ENCODE peak calls at places on chromosomes 13 and 19, in four cellular contexts. One of them, this sample, is unnamed.

GRCh38 chr13:28451482-28452217 is 43.3 kb downstream of the FLT1 start:
- DNase-seq in activated CD8-positive, alpha-beta memory T cell treated with anti-CD3 and anti-CD28 coated beads for 4 hours: no peak
- DNase-seq in naive thymus-derived CD4-positive, alpha-beta T cell: no peak
- DNase-seq in pancreas: no peak
- DNase-seq in this sample: no peak

GRCh38 chr19:46844067-46844489 is 6.6 kb downstream of the AP2S1 start:
- DNase-seq in activated CD8-positive, alpha-beta memory T cell treated with anti-CD3 and anti-CD28 coated beads for 4 hours: no peak
- DNase-seq in naive thymus-derived CD4-positive, alpha-beta T cell: no peak
- DNase-seq in pancreas: no peak
- DNase-seq in this sample: peak

GRCh38 chr19:42409477-42409876 is 17.7 kb downstream of the LIPE start:
- DNase-seq in activated CD8-positive, alpha-beta memory T cell treated with anti-CD3 and anti-CD28 coated beads for 4 hours: no peak
- DNase-seq in naive thymus-derived CD4-positive, alpha-beta T cell: no peak
- DNase-seq in pancreas: peak
- DNase-seq in this sample: no peak

GRCh38 chr13:41680900-41681299 is 223.6 kb downstream of the RGCC start:
- DNase-seq in activated CD8-positive, alpha-beta memory T cell treated with anti-CD3 and anti-CD28 coated beads for 4 hours: no peak
- DNase-seq in naive thymus-derived CD4-positive, alpha-beta T cell: no peak
- DNase-seq in pancreas: no peak
- DNase-seq in this sample: no peak

GRCh38 chr13:95704510-95704909 is 27.6 kb downstream of the DNAJC3 start:
- DNase-seq in activated CD8-positive, alpha-beta memory T cell treated with anti-CD3 and anti-CD28 coated beads for 4 hours: no peak
- DNase-seq in naive thymus-derived CD4-positive, alpha-beta T cell: no peak
- DNase-seq in pancreas: peak
- DNase-seq in this sample: peak

GRCh38 chr19:32363175-32363574 is 17.8 kb downstream of the ZNF507 start:
- DNase-seq in activated CD8-positive, alpha-beta memory T cell treated with anti-CD3 and anti-CD28 coated beads for 4 hours: no peak
- DNase-seq in naive thymus-derived CD4-positive, alpha-beta T cell: no peak
- DNase-seq in pancreas: peak
- DNase-seq in this sample: no peak

GRCh38 chr13:102729560-102730275 is 34.9 kb upstream of the METTL21C start:
- DNase-seq in activated CD8-positive, alpha-beta memory T cell treated with anti-CD3 and anti-CD28 coated beads for 4 hours: no peak
- DNase-seq in naive thymus-derived CD4-positive, alpha-beta T cell: no peak
- DNase-seq in pancreas: no peak
- DNase-seq in this sample: peak

GRCh38 chr19:29326849-29327840 is 114.2 kb upstream of the UQCRFS1 start:
- DNase-seq in activated CD8-positive, alpha-beta memory T cell treated with anti-CD3 and anti-CD28 coated beads for 4 hours: no peak
- DNase-seq in naive thymus-derived CD4-positive, alpha-beta T cell: no peak
- DNase-seq in pancreas: no peak
- DNase-seq in this sample: no peak

GRCh38 chr13:87274209-87274819 is 396.9 kb upstream of the SLITRK5 start:
- DNase-seq in activated CD8-positive, alpha-beta memory T cell treated with anti-CD3 and anti-CD28 coated beads for 4 hours: no peak
- DNase-seq in naive thymus-derived CD4-positive, alpha-beta T cell: no peak
- DNase-seq in pancreas: peak
- DNase-seq in this sample: peak

GRCh38 chr19:15149704-15150103 is 42.5 kb downstream of the SYDE1 start:
- DNase-seq in activated CD8-positive, alpha-beta memory T cell treated with anti-CD3 and anti-CD28 coated beads for 4 hours: no peak
- DNase-seq in naive thymus-derived CD4-positive, alpha-beta T cell: no peak
- DNase-seq in pancreas: no peak
- DNase-seq in this sample: no peak

GRCh38 chr13:51181752-51182383 is 40.3 kb upstream of the FAM124A start:
- DNase-seq in activated CD8-positive, alpha-beta memory T cell treated with anti-CD3 and anti-CD28 coated beads for 4 hours: no peak
- DNase-seq in naive thymus-derived CD4-positive, alpha-beta T cell: no peak
- DNase-seq in pancreas: no peak
- DNase-seq in this sample: no peak

This sample was measured in ELR.